ENCODE peak calls at places on chromosome 9, in six cellular contexts. One of them, this sample, is unnamed. For H3K4me1 and H3K36me3, the result is how much of the 10 kb centered on the place peaks cover.

GRCh38 chr9:16002816-16003215 is 450.0 kb downstream of the CCDC171 start:
- DNase-seq in sigmoid colon: no peak
- DNase-seq in tibial nerve: no peak
- DNase-seq in heart left ventricle: no peak
- DNase-seq in ovary: no peak
- DNase-seq in prostate gland: no peak
- DNase-seq in this sample: no peak

GRCh38 chr9:127921592-127922120 is 4.8 kb upstream of the ST6GALNAC4 start:
- DNase-seq in tibial nerve: peak
- DNase-seq in ovary: peak
- DNase-seq in sigmoid colon: peak
- DNase-seq in prostate gland: peak
- DNase-seq in heart left ventricle: peak
- DNase-seq in this sample: peak

GRCh38 chr9:38012767-38013450 is 56.1 kb downstream of the SHB start:
- DNase-seq in tibial nerve: no peak
- DNase-seq in heart left ventricle: no peak
- DNase-seq in prostate gland: no peak
- DNase-seq in ovary: no peak
- DNase-seq in sigmoid colon: no peak
- DNase-seq in this sample: no peak

GRCh38 chr9:113712053-113712452 is 164.1 kb upstream of the ZNF618 start:
- DNase-seq in prostate gland: peak
- DNase-seq in tibial nerve: no peak
- DNase-seq in ovary: no peak
- DNase-seq in heart left ventricle: no peak
- DNase-seq in sigmoid colon: no peak
- DNase-seq in this sample: no peak

GRCh38 chr9:79166005-79166404 is 405.8 kb upstream of the TLE4 start:
- DNase-seq in heart left ventricle: no peak
- DNase-seq in prostate gland: peak
- DNase-seq in ovary: no peak
- DNase-seq in sigmoid colon: no peak
- DNase-seq in tibial nerve: no peak
- DNase-seq in this sample: peak

GRCh38 chr9:91465420-91465819 is 41.8 kb upstream of the NFIL3 start:
- DNase-seq in tibial nerve: no peak
- DNase-seq in ovary: no peak
- DNase-seq in heart left ventricle: no peak
- DNase-seq in prostate gland: no peak
- DNase-seq in sigmoid colon: no peak
- DNase-seq in this sample: no peak

GRCh38 chr9:4615251-4615650 is 46.8 kb upstream of the PLPP6 start:
- DNase-seq in tibial nerve: peak
- DNase-seq in heart left ventricle: peak
- DNase-seq in prostate gland: no peak
- DNase-seq in ovary: no peak
- DNase-seq in sigmoid colon: no peak
- DNase-seq in this sample: no peak

GRCh38 chr9:96067551-96068076 is 192.1 kb downstream of the ERCC6L2 start:
- DNase-seq in tibial nerve: no peak
- DNase-seq in prostate gland: no peak
- DNase-seq in sigmoid colon: no peak
- DNase-seq in ovary: no peak
- DNase-seq in heart left ventricle: no peak
- DNase-seq in this sample: no peak

GRCh38 chr9:136981588-136982231 is 1.1 kb upstream of the LCNL1 start:
- DNase-seq in sigmoid colon: no peak
- DNase-seq in ovary: no peak
- DNase-seq in prostate gland: no peak
- DNase-seq in tibial nerve: no peak
- DNase-seq in heart left ventricle: peak
- DNase-seq in this sample: no peak

GRCh38 chr9:22645893-22646292 is 199.3 kb downstream of the DMRTA1 start:
- DNase-seq in sigmoid colon: no peak
- DNase-seq in prostate gland: no peak
- DNase-seq in heart left ventricle: no peak
- DNase-seq in ovary: no peak
- DNase-seq in tibial nerve: no peak
- DNase-seq in this sample: no peak

GRCh38 chr9:12855066-12855465 is 80.2 kb downstream of the LURAP1L start:
- DNase-seq in prostate gland: no peak
- DNase-seq in tibial nerve: no peak
- DNase-seq in ovary: no peak
- DNase-seq in sigmoid colon: no peak
- DNase-seq in heart left ventricle: no peak
- DNase-seq in this sample: no peak

GRCh38 chr9:37104183-37104889 is 16.0 kb upstream of the ZCCHC7 start:
- DNase-seq in tibial nerve: no peak
- DNase-seq in ovary: no peak
- DNase-seq in sigmoid colon: no peak
- DNase-seq in heart left ventricle: no peak
- DNase-seq in prostate gland: no peak
- DNase-seq in this sample: no peak

GRCh38 chr9:120541921-120542320 is 38.0 kb downstream of the CDK5RAP2 start:
- DNase-seq in heart left ventricle: no peak
- DNase-seq in prostate gland: no peak
- DNase-seq in ovary: no peak
- DNase-seq in sigmoid colon: no peak
- DNase-seq in tibial nerve: no peak
- DNase-seq in this sample: no peak

GRCh38 chr9:16540996-16541668 is 329.3 kb downstream of the BNC2 start:
- DNase-seq in ovary: no peak
- DNase-seq in sigmoid colon: no peak
- DNase-seq in tibial nerve: no peak
- DNase-seq in heart left ventricle: no peak
- DNase-seq in prostate gland: no peak
- DNase-seq in this sample: no peak

GRCh38 chr9:738209-738915 is 103.1 kb upstream of the DMRT1 start:
- DNase-seq in prostate gland: peak
- DNase-seq in heart left ventricle: peak
- DNase-seq in sigmoid colon: peak
- DNase-seq in ovary: no peak
- DNase-seq in tibial nerve: no peak
- DNase-seq in this sample: peak

GRCh38 chr9:105026451-105026850 is 98.5 kb upstream of the ABCA1 start:
- DNase-seq in prostate gland: no peak
- DNase-seq in sigmoid colon: no peak
- DNase-seq in tibial nerve: no peak
- DNase-seq in heart left ventricle: no peak
- DNase-seq in ovary: no peak
- DNase-seq in this sample: no peak

DNA sequence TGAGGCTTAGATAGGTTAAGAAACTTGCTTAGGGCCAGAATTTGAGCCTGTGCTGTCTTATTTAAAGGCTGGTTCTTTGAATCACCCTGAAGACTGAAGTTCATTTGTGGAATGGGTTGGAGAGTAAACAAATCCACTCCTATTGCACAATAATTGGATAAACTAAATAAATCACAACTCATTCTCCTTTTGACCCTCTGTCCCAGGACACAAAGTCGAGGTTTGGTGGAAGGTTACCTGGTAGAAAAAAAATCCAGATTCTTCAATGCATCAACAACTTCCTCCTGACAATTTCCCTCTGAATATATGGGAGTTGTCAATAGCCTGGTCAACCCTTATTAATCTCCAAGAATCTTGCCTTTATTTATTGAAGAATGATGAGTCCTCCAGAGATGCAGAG is 28.9 kb downstream of the TBC1D2 start:
- DNase-seq in prostate gland: no peak
- DNase-seq in heart left ventricle: no peak
- DNase-seq in sigmoid colon: no peak
- DNase-seq in ovary: no peak
- DNase-seq in tibial nerve: no peak
- DNase-seq in this sample: no peak
- H3K4me1 ChIP-seq in prostate gland: under half
- H3K4me1 ChIP-seq in heart left ventricle: under half
- H3K4me1 ChIP-seq in sigmoid colon: under half
- H3K4me1 ChIP-seq in ovary: under half
- H3K4me1 ChIP-seq in tibial nerve: under half
- H3K4me1 ChIP-seq in this sample: half or more

GRCh38 chr9:121779381-121780117 is 128.1 kb downstream of the DAB2IP start:
- DNase-seq in ovary: no peak
- DNase-seq in heart left ventricle: peak
- DNase-seq in sigmoid colon: peak
- DNase-seq in tibial nerve: peak
- DNase-seq in prostate gland: no peak
- DNase-seq in this sample: no peak

GRCh38 chr9:121780177-121780576 is 128.7 kb downstream of the DAB2IP start:
- DNase-seq in tibial nerve: no peak
- DNase-seq in prostate gland: no peak
- DNase-seq in sigmoid colon: no peak
- DNase-seq in ovary: no peak
- DNase-seq in heart left ventricle: peak
- DNase-seq in this sample: no peak

GRCh38 chr9:121780641-121781040 is 129.2 kb downstream of the DAB2IP start:
- DNase-seq in heart left ventricle: peak
- DNase-seq in tibial nerve: no peak
- DNase-seq in ovary: no peak
- DNase-seq in sigmoid colon: no peak
- DNase-seq in prostate gland: no peak
- DNase-seq in this sample: no peak

GRCh38 chr9:121776739-121777637 is 125.6 kb downstream of the DAB2IP start:
- DNase-seq in tibial nerve: no peak
- DNase-seq in sigmoid colon: no peak
- DNase-seq in prostate gland: no peak
- DNase-seq in ovary: no peak
- DNase-seq in heart left ventricle: peak
- DNase-seq in this sample: peak

DNA sequence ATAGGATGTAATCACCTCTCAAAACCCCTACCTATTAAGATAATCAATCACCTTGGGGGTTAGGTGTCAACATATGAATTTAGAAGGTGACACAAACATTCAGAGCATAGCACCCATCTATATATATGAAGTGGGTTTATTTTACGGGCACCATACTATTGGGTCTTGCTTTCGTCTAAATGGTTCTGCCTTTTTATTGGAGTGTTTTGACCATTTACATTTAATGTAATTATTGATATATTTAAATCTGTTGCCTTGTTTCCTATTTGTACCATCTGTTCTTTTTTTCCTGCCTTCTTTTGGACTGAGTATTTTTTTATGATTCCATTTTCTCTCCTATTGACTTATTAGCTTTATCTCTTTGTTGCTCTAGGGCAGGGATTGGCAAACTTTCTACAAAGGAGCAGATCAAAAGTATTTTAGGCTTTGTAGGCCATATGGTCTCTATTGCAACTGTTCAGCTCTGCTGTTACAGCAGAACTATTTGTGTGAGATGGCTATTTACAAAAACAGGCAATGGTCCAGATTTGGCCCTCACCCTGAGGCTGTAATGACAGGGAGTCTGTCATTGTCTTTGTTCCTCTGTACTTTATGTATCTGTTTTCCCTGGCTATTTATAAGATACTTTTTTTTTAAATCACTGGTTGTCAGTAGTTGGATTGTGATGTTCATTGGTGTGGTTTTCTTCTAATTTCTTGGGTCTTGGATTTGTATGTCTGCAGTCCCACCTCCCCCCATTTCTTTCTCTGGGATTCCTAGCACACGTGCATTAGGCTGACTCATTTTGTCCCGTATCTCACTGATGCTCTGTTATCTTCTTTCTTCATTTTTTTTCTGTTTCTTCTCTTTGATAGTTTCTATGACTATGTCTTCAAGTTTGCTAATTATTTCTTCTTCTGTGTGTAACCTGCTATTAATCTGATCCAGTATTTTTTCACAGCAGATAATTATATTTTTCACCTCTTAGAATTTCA is 127.1 kb downstream of the DAB2IP start:
- DNase-seq in sigmoid colon: no peak
- DNase-seq in prostate gland: no peak
- DNase-seq in ovary: no peak
- DNase-seq in heart left ventricle: peak
- DNase-seq in tibial nerve: no peak
- DNase-seq in this sample: no peak
- H3K36me3 ChIP-seq in sigmoid colon: half or more
- H3K36me3 ChIP-seq in prostate gland: under half
- H3K36me3 ChIP-seq in ovary: under half
- H3K36me3 ChIP-seq in heart left ventricle: half or more
- H3K36me3 ChIP-seq in tibial nerve: half or more
- H3K36me3 ChIP-seq in this sample: under half

DNA sequence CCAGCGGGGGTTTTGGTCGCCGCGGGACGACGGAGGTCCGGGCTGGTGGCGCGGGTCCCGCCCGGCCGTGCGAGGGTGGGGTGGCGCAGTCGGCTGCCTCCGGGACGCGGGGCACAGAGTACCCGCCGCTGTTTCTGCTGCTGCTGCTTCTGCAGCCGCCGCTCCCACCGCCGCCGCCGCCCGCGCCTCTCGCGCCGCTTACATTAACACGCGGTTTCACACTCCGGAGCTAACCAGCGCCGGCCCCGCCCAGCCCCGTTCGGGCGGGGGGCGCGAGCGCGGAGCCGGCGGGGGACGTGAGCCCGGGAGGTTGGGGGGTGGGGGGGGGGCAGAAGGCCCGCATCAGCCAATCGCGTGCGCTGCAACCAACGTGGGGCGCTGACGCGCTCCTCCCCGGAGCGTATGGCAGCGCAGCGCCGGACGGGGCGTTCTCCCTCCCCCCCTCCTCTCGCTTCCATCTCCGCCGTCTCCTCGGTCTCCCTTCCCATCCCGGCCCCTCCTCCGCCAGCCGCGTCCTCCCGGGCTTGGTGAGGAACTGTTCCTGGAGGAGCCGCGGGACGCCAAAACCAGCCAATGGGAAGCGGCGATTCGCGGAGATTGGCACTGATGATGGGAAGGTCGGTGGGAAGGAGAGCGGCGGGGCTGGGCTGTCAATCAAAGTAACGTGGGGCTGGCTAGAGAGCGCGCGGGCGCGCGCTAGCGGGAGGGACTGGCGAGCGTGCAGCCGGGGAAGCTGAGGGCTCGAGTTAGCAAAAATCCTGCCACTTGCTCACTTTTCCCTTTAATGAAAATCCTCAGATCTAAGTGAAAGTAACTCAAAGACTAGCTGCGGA is at the start of gene TLE1:
- DNase-seq in ovary: peak
- DNase-seq in heart left ventricle: peak
- DNase-seq in prostate gland: peak
- DNase-seq in sigmoid colon: peak
- DNase-seq in tibial nerve: peak
- DNase-seq in this sample: peak
- TF ChIP-seq CTCF in ovary: no peak
- TF ChIP-seq CTCF in heart left ventricle: no peak
- TF ChIP-seq CTCF in prostate gland: no peak
- TF ChIP-seq CTCF in sigmoid colon: no peak
- TF ChIP-seq CTCF in tibial nerve: peak
- TF ChIP-seq CTCF in this sample: no peak

GRCh38 chr9:89096807-89097206 is 81.8 kb downstream of the SHC3 start:
- DNase-seq in ovary: no peak
- DNase-seq in sigmoid colon: no peak
- DNase-seq in prostate gland: no peak
- DNase-seq in heart left ventricle: no peak
- DNase-seq in tibial nerve: no peak
- DNase-seq in this sample: no peak
- H3K4me1 ChIP-seq in ovary: under half
- H3K4me1 ChIP-seq in sigmoid colon: under half
- H3K4me1 ChIP-seq in prostate gland: under half
- H3K4me1 ChIP-seq in heart left ventricle: under half
- H3K4me1 ChIP-seq in tibial nerve: under half
- H3K4me1 ChIP-seq in this sample: under half

GRCh38 chr9:133655701-133656100 is 19.5 kb downstream of the DBH start:
- DNase-seq in ovary: no peak
- DNase-seq in prostate gland: no peak
- DNase-seq in sigmoid colon: no peak
- DNase-seq in tibial nerve: no peak
- DNase-seq in heart left ventricle: no peak
- DNase-seq in this sample: no peak
- H3K36me3 ChIP-seq in ovary: under half
- H3K36me3 ChIP-seq in prostate gland: under half
- H3K36me3 ChIP-seq in sigmoid colon: under half
- H3K36me3 ChIP-seq in tibial nerve: under half
- H3K36me3 ChIP-seq in heart left ventricle: under half
- H3K36me3 ChIP-seq in this sample: under half

This sample was measured in Caco-2.